ENCODE peak calls at places on chromosomes 6 and 20, in six cellular contexts. W, R, A, L, Q and N are unnamed samples.

GRCh38 chr20:60583741-60584140 is 625.5 kb downstream of the CDH26 start:
- DNase-seq in W (no peak), R (no peak), A (no peak), L (no peak), Q (no peak), N (no peak)

GRCh38 chr6:152394303-152394702 is 242.9 kb downstream of the SYNE1 start:
- DNase-seq in W (no peak), R (no peak), A (no peak), L (no peak), Q (no peak), N (no peak)

GRCh38 chr6:11324453-11325023 is 92.1 kb upstream of the NEDD9 start:
- DNase-seq in W (no peak), R (no peak), A (no peak), L (no peak), Q (peak), N (no peak)

GRCh38 chr6:2737885-2738284 is 12.8 kb downstream of the MYLK4 start:
- DNase-seq in W (no peak), R (no peak), A (no peak), L (no peak), Q (no peak), N (no peak)

GRCh38 chr6:113564401-113565161 is 292.6 kb upstream of the MARCKS start:
- DNase-seq in W (peak), R (no peak), A (peak), L (peak), Q (peak), N (peak)

GRCh38 chr6:36912583-36912982 is 26.8 kb downstream of the C6orf89 start:
- DNase-seq in W (peak), R (no peak), A (no peak), L (no peak), Q (peak), N (no peak)

GRCh38 chr6:128511518-128511917 is 8.9 kb downstream of the PTPRK start:
- DNase-seq in W (no peak), R (peak), A (no peak), L (no peak), Q (no peak), N (no peak)

GRCh38 chr6:170236131-170236851 is 54.6 kb downstream of the DLL1 start:
- DNase-seq in W (no peak), R (no peak), A (no peak), L (no peak), Q (no peak), N (peak)

GRCh38 chr6:141165012-141165411 is 967.7 kb upstream of the GJE1 start:
- DNase-seq in W (no peak), R (no peak), A (no peak), L (no peak), Q (no peak), N (no peak)

GRCh38 chr20:10711903-10712373 is 38.1 kb upstream of the JAG1 start:
- DNase-seq in W (no peak), R (no peak), A (no peak), L (no peak), Q (no peak), N (no peak)

GRCh38 chr6:116074732-116075387 is 14.2 kb upstream of the FRK start:
- DNase-seq in W (no peak), R (no peak), A (no peak), L (no peak), Q (no peak), N (no peak)

GRCh38 chr6:166591961-166592520 is 5.6 kb upstream of the RAMACL start:
- DNase-seq in W (no peak), R (no peak), A (no peak), L (no peak), Q (no peak), N (no peak)

GRCh38 chr6:9332241-9332640 is 896.9 kb upstream of the SLC35B3 start:
- DNase-seq in W (no peak), R (no peak), A (no peak), L (no peak), Q (no peak), N (no peak)

GRCh38 chr6:14109411-14109826 is 8.2 kb upstream of the CD83 start:
- DNase-seq in W (no peak), R (no peak), A (no peak), L (no peak), Q (no peak), N (no peak)

GRCh38 chr6:41028618-41029486 is 10.2 kb downstream of the UNC5CL start:
- DNase-seq in W (no peak), R (no peak), A (no peak), L (no peak), Q (no peak), N (no peak)

GRCh38 chr6:160273196-160273595 is 14.6 kb upstream of the SLC22A2 start:
- DNase-seq in W (no peak), R (no peak), A (no peak), L (no peak), Q (no peak), N (no peak)

GRCh38 chr6:169958510-169958909 is 207.1 kb downstream of the ERMARD start:
- DNase-seq in W (no peak), R (no peak), A (no peak), L (no peak), Q (no peak), N (peak)

GRCh38 chr6:13427838-13428527 is 59.4 kb downstream of the GFOD1 start:
- DNase-seq in W (peak), R (no peak), A (no peak), L (peak), Q (no peak), N (peak)

GRCh38 chr6:111713196-111713705 is 107.6 kb upstream of the TRAF3IP2 start:
- DNase-seq in W (no peak), R (no peak), A (no peak), L (no peak), Q (no peak), N (no peak)

GRCh38 chr6:44006872-44007303 is 120.4 kb downstream of the MRPL14 start:
- DNase-seq in W (no peak), R (no peak), A (no peak), L (no peak), Q (no peak), N (no peak)
- H3K27ac ChIP-seq in W (no peak), R (peak), A (no peak), L (peak), Q (no peak), N (no peak)

GRCh38 chr20:49672109-49672681 is 41.5 kb downstream of the B4GALT5 start:
- DNase-seq in W (no peak), R (no peak), A (no peak), L (no peak), Q (no peak), N (no peak)

GRCh38 chr20:49675368-49676151 is 38.1 kb downstream of the B4GALT5 start:
- DNase-seq in W (peak), R (peak), A (no peak), L (no peak), Q (no peak), N (no peak)

GRCh38 chr20:49676581-49677291 is 36.9 kb downstream of the B4GALT5 start:
- DNase-seq in W (peak), R (peak), A (no peak), L (no peak), Q (peak), N (no peak)

GRCh38 chr20:49671429-49671828 is 42.2 kb downstream of the B4GALT5 start:
- DNase-seq in W (no peak), R (no peak), A (no peak), L (no peak), Q (no peak), N (no peak)

GRCh38 chr20:49674383-49675352 is 39.0 kb downstream of the B4GALT5 start:
- DNase-seq in W (peak), R (peak), A (no peak), L (no peak), Q (no peak), N (no peak)
- H3K4me3 ChIP-seq in W (no peak), R (peak), A (no peak), L (no peak), Q (no peak), N (no peak)

GRCh38 chr6:65631711-65632110 is 75.3 kb downstream of the EYS start:
- DNase-seq in W (no peak), R (no peak), A (no peak), L (no peak), Q (no peak), N (no peak)

GRCh38 chr6:65638047-65638831 is 68.8 kb downstream of the EYS start:
- DNase-seq in W (no peak), R (no peak), A (no peak), L (peak), Q (no peak), N (no peak)

GRCh38 chr6:65642776-65643175 is 64.2 kb downstream of the EYS start:
- DNase-seq in W (no peak), R (no peak), A (no peak), L (no peak), Q (no peak), N (no peak)

GRCh38 chr6:65633516-65633915 is 73.5 kb downstream of the EYS start:
- DNase-seq in W (no peak), R (no peak), A (no peak), L (no peak), Q (no peak), N (no peak)

DNA sequence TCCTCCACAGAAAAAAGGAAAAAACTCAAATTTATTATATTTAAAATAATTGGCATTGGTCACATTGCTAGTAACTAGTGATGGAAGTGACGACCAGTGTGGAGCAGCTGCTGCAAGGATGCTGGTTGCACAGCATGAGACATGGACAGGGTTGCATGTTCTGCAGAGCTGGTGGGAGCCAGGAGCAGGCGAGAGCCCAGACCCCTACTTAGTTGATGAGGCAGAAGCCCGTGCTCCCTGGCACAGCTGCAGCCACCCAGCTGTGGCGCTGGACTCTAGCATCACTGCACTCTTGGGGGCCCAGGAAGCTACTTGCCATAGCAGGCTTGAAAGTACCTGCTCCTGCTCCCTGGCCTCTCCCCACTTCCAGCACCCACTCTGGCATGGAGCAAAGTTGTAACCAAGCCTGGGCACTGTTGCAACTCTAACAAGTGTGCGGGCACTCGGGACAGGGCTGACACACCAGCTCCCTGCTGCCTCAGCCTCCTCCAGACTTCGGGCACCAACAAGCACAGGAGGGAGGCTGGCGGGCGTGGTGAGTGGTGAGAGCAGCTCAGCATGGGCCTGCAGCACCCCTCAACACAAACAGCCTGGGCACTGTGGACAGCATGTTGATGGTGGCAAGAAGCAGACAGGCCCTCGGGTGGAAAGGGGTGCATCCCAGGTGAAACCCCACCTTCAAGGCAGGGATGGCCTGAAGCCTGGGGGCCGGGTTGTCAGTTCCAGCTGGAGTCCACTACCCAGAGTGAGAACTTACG is 69.6 kb downstream of the EYS start:
- DNase-seq in W (no peak), R (no peak), A (no peak), L (peak), Q (no peak), N (no peak)
- H3K27ac ChIP-seq in W (no peak), R (no peak), A (no peak), L (no peak), Q (no peak), N (no peak)

GRCh38 chr20:51153867-51154707 is 131.2 kb upstream of the KCNG1 start:
- DNase-seq in W (no peak), R (no peak), A (no peak), L (no peak), Q (no peak), N (no peak)

GRCh38 chr20:51158226-51158625 is 135.3 kb upstream of the KCNG1 start:
- DNase-seq in W (no peak), R (no peak), A (no peak), L (no peak), Q (no peak), N (no peak)

GRCh38 chr20:51156796-51157119 is 133.9 kb upstream of the KCNG1 start:
- DNase-seq in W (no peak), R (no peak), A (no peak), L (no peak), Q (no peak), N (no peak)

GRCh38 chr20:51154708-51155690 is 132.1 kb upstream of the KCNG1 start:
- DNase-seq in W (no peak), R (no peak), A (no peak), L (no peak), Q (no peak), N (no peak)

DNA sequence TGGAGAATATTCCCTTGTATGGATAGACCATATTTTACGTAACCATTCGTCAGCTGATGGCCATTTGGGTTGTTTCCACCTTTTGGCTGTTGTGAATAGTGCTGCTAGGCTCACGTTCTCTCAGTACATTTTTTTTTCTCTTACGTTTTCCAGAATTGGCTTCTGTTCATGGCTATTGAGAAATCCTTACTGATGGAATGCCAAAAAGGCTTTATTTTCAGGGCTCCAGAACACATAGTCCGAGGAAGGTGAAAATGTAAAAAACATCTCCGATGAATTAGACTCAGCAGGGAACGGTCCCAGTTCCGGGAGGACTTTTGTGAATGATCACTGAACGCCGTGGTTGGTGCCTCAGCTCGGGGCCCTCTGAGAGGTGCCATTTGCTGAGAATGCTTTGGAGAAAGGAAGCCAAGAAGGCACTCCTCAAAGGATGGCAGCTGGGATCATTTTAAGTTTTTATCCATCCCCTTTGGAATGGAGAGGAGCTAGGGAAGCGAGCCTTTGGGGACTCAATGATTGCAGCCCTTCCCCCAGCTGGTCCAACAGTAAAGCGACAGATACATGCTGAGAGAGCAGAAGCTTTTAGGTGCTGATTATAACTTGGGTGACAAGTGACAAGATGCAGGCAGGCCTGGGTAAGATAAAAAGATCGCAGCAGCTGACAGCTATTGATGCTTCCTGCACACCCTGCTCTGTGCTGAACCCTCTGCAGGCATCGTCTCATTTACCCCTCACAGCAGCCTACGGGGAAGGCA is 133.3 kb upstream of the KCNG1 start:
- DNase-seq in W (no peak), R (no peak), A (no peak), L (no peak), Q (no peak), N (no peak)
- H3K4me3 ChIP-seq in W (no peak), R (no peak), A (no peak), L (no peak), Q (no peak), N (no peak)

GRCh38 chr6:6751615-6752014 is 163.1 kb downstream of the LY86 start:
- DNase-seq in W (peak), R (no peak), A (no peak), L (peak), Q (no peak), N (no peak)
- H3K27ac ChIP-seq in W (peak), R (no peak), A (no peak), L (peak), Q (no peak), N (no peak)

GRCh38 chr20:33991498-33991897 is 2.2 kb upstream of the RALY start:
- DNase-seq in W (no peak), R (no peak), A (no peak), L (no peak), Q (no peak), N (no peak)
- H3K4me3 ChIP-seq in W (no peak), R (no peak), A (no peak), L (no peak), Q (no peak), N (no peak)

GRCh38 chr20:57242414-57242813 is 24.0 kb downstream of the BMP7 start:
- DNase-seq in W (no peak), R (no peak), A (no peak), L (no peak), Q (no peak), N (no peak)

GRCh38 chr20:57243480-57244220 is 22.8 kb downstream of the BMP7 start:
- DNase-seq in W (no peak), R (no peak), A (no peak), L (peak), Q (no peak), N (no peak)

GRCh38 chr20:57238089-57238488 is 28.4 kb downstream of the BMP7 start:
- DNase-seq in W (no peak), R (no peak), A (no peak), L (no peak), Q (no peak), N (no peak)

GRCh38 chr20:57241592-57241991 is 24.8 kb downstream of the BMP7 start:
- DNase-seq in W (no peak), R (no peak), A (no peak), L (no peak), Q (no peak), N (no peak)

GRCh38 chr20:57240850-57241429 is 25.5 kb downstream of the BMP7 start:
- DNase-seq in W (no peak), R (no peak), A (no peak), L (peak), Q (no peak), N (no peak)
- H3K27ac ChIP-seq in W (no peak), R (no peak), A (peak), L (no peak), Q (no peak), N (no peak)

DNA sequence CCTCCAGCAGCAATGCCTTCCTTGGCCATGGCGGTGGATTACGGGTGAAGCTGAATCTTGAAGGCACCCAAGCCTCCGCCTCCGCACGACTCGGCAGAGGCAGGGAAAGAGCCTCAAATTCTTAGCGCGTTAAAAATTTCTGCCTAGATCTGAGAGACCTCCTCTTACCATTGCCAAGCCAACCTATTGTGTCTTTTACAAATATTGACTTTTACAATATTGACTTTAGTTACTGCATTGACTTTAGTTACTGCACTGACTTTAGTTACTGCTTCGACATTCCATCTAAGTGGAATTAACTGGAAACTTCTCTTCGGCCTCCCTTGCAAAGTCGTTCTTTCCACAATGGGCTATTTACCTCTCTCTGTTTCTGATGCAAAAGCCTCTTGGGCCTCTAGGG is 13.8 kb upstream of the AKAP12 start:
- DNase-seq in W (no peak), R (no peak), A (no peak), L (no peak), Q (no peak), N (no peak)
- H3K4me3 ChIP-seq in W (no peak), R (no peak), A (no peak), L (no peak), Q (no peak), N (no peak)

DNA sequence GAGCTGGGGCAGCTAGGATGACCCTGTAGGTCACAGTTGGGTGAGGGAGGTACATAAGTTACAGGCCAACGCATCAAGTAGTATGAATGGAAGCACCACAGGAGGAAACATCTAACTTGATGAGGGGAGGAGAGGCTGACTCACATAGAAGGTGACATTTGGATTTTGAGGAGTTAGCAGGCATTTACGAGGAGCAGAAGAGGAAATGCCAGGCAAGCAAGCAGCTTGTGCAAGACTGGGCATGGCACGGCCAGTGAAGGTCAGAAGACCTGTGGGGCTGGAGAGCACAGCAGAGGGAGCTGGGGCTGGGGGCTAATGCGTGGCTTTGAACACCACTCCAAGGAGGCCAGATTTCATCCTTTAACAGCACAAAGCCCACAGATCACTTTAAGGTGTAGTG is 37.8 kb downstream of the MUC22 start:
- DNase-seq in W (no peak), R (no peak), A (no peak), L (no peak), Q (no peak), N (no peak)
- H3K27ac ChIP-seq in W (no peak), R (no peak), A (no peak), L (no peak), Q (no peak), N (no peak)